ENCODE peak calls at places on chromosome 22, in five cellular contexts. G, J, Q, W and A are unnamed samples.

GRCh38 chr22:17769013-17769715 is 5.1 kb downstream of the BID start:
- DNase-seq in G (no peak), J (no peak), Q (no peak), W (no peak), A (no peak)

GRCh38 chr22:30290679-30291333 is 1.5 kb upstream of the CASTOR1 start:
- DNase-seq in Q (no peak), G (no peak), W (peak; percentile 73), J (peak; percentile 7), A (no peak)

GRCh38 chr22:24588370-24588755 is 4.5 kb downstream of the LRRC75B start:
- DNase-seq in J (no peak), G (no peak), Q (no peak), W (no peak), A (no peak)

GRCh38 chr22:38455530-38456271 is 702 bp upstream of the KCNJ4 start:
- DNase-seq in Q (no peak), W (no peak), J (peak; percentile 41), G (peak; percentile 42), A (no peak)

GRCh38 chr22:24187731-24188644 is 6.7 kb downstream of the SUSD2 start:
- DNase-seq in J (no peak), W (no peak), G (no peak), Q (no peak), A (no peak)

GRCh38 chr22:49820984-49821383 is 6.7 kb downstream of the BRD1 start:
- DNase-seq in Q (no peak), G (no peak), W (peak; percentile 46), J (no peak), A (no peak)

GRCh38 chr22:46596819-46597218 is 23.4 kb upstream of the GRAMD4 start:
- DNase-seq in G (peak; percentile 87), Q (no peak), W (no peak), J (peak; percentile 84), A (no peak)

GRCh38 chr22:32623943-32624342 is 149.3 kb downstream of the FBXO7 start:
- DNase-seq in G (no peak), Q (no peak), W (peak; percentile 91), J (no peak), A (no peak)

GRCh38 chr22:49086181-49086580 is 741.5 kb downstream of the BRD1 start:
- DNase-seq in W (no peak), G (no peak), J (no peak), Q (no peak), A (no peak)

GRCh38 chr22:43392385-43392989 is 19.3 kb upstream of the MPPED1 start:
- DNase-seq in Q (no peak), G (no peak), W (no peak), J (no peak), A (no peak)

GRCh38 chr22:21003782-21004181 is 1.9 kb upstream of the THAP7 start:
- DNase-seq in G (no peak), J (no peak), W (no peak), Q (no peak), A (no peak)

GRCh38 chr22:37843746-37844089 is 416 bp downstream of the ANKRD54 start:
- DNase-seq in G (peak; percentile 56), Q (no peak), W (no peak), J (no peak), A (peak; percentile 20)

GRCh38 chr22:24486501-24486921 is 8.6 kb upstream of the UPB1 start:
- DNase-seq in G (no peak), W (peak; percentile 71), Q (no peak), J (no peak), A (no peak)

GRCh38 chr22:48756146-48757111 is 1071.2 kb downstream of the BRD1 start:
- DNase-seq in J (no peak), W (no peak), G (peak; percentile 3), Q (no peak), A (no peak)

GRCh38 chr22:30235687-30236170 is 10.8 kb downstream of the LIF start:
- DNase-seq in J (no peak), G (no peak), Q (no peak), W (no peak), A (peak; percentile 49)

GRCh38 chr22:40651563-40652501 is 15.3 kb upstream of the MRTFA start:
- DNase-seq in J (peak; percentile 94), G (peak; percentile 44), W (peak; percentile 100), Q (peak; percentile 75), A (peak; percentile 90)

GRCh38 chr22:35622132-35622913 is 5.2 kb upstream of the MB start:
- DNase-seq in W (no peak), Q (no peak), G (no peak), J (peak; percentile 35), A (no peak)

GRCh38 chr22:21570398-21570797 is 2.9 kb downstream of the UBE2L3 start:
- DNase-seq in J (no peak), Q (no peak), G (no peak), W (no peak), A (no peak)

GRCh38 chr22:32142600-32142999 is 16.5 kb downstream of the C22orf42 start:
- DNase-seq in Q (no peak), G (no peak), W (no peak), J (no peak), A (no peak)

GRCh38 chr22:43992331-43992821 is 31.7 kb upstream of the PARVB start:
- DNase-seq in Q (no peak), G (no peak), W (peak; percentile 54), J (no peak), A (no peak)

GRCh38 chr22:39502109-39502788 is at the start of gene MIEF1:
- DNase-seq in J (peak; percentile 86), W (peak; percentile 93), Q (no peak), G (peak; percentile 95), A (peak; percentile 86)

GRCh38 chr22:44351685-44352377 is 39.1 kb upstream of the SHISAL1 start:
- DNase-seq in W (peak; percentile 89), Q (no peak), J (peak; percentile 54), G (no peak), A (no peak)

GRCh38 chr22:28750471-28750881 is 8.6 kb downstream of the HSCB start:
- DNase-seq in G (no peak), Q (peak; percentile 48), J (no peak), W (peak; percentile 83), A (no peak)

GRCh38 chr22:21837184-21837979 is 30.1 kb downstream of the MAPK1 start:
- DNase-seq in Q (no peak), W (peak; percentile 85), J (no peak), G (no peak), A (no peak)

GRCh38 chr22:37186997-37187522 is 987 bp downstream of the C1QTNF6 start:
- DNase-seq in J (no peak), Q (no peak), G (no peak), W (peak; percentile 35), A (peak; percentile 31)

GRCh38 chr22:43363580-43364435 is 20.6 kb upstream of the SCUBE1 start:
- DNase-seq in J (no peak), Q (no peak), W (no peak), G (no peak), A (no peak)

GRCh38 chr22:43100223-43100622 is 10.3 kb upstream of the BIK start:
- DNase-seq in Q (no peak), J (no peak), G (no peak), W (no peak), A (no peak)

GRCh38 chr22:19109198-19110063 is 12.8 kb downstream of the DGCR2 start:
- DNase-seq in J (no peak), W (peak; percentile 67), G (no peak), Q (no peak), A (no peak)

GRCh38 chr22:32644252-32645100 is 157.0 kb upstream of the TIMP3 start:
- DNase-seq in G (no peak), J (peak; percentile 17), W (no peak), Q (no peak), A (no peak)

GRCh38 chr22:23409976-23410375 is 170.1 kb downstream of the IGLL1 start:
- DNase-seq in W (no peak), G (no peak), J (no peak), Q (no peak), A (no peak)

GRCh38 chr22:24011735-24012068 is 598 bp downstream of the CABIN1 start:
- DNase-seq in Q (no peak), W (no peak), J (no peak), G (no peak), A (no peak)

GRCh38 chr22:20131593-20131855 is at the start of gene ZDHHC8:
- DNase-seq in J (no peak), Q (no peak), W (no peak), G (no peak), A (no peak)

GRCh38 chr22:35973388-35973787 is 55.2 kb downstream of the RBFOX2 start:
- DNase-seq in G (no peak), W (no peak), J (no peak), Q (no peak), A (no peak)

GRCh38 chr22:41779889-41780505 is 20.5 kb upstream of the CCDC134 start:
- DNase-seq in Q (no peak), G (no peak), J (no peak), W (no peak), A (no peak)